ENCODE peak calls at places on chromosomes 7 and 10, in four cellular contexts. D is SJSA1, Q is heart left ventricle, B is mesendoderm. R is an unnamed sample.

GRCh38 chr7:12719141-12719919 is 31.9 kb downstream of the ARL4A start:
- DNase-seq in D (no peak), Q (no peak), B (no peak), R (no peak)

GRCh38 chr10:114349505-114350211 is 54.6 kb downstream of the AFAP1L2 start:
- DNase-seq in D (no peak), Q (peak; percentile 37), B (no peak), R (no peak)

GRCh38 chr7:70741666-70742065 is 390.3 kb upstream of the GALNT17 start:
- DNase-seq in D (no peak), Q (no peak), B (no peak), R (no peak)

GRCh38 chr10:11345224-11346054 is 266.0 kb downstream of the USP6NL start:
- DNase-seq in D (no peak), Q (no peak), B (peak; percentile 96), R (peak; percentile 61)

GRCh38 chr10:114077815-114078219 is 34.2 kb downstream of the ADRB1 start:
- DNase-seq in D (no peak), Q (no peak), B (peak; percentile 77), R (no peak)

GRCh38 chr7:131581241-131582157 is 25.1 kb upstream of the PODXL start:
- DNase-seq in D (no peak), Q (peak; percentile 86), B (no peak), R (no peak)

GRCh38 chr10:101207026-101207425 is 22.2 kb downstream of the LBX1 start:
- DNase-seq in D (no peak), Q (no peak), B (no peak), R (no peak)

GRCh38 chr7:80632074-80632473 is 6.4 kb upstream of the CD36 start:
- DNase-seq in D (no peak), Q (no peak), B (no peak), R (no peak)

GRCh38 chr7:47404005-47404404 is 177.9 kb downstream of the TNS3 start:
- DNase-seq in D (no peak), Q (no peak), B (no peak), R (no peak)

GRCh38 chr10:53536322-53536721 is 763.7 kb upstream of the MBL2 start:
- DNase-seq in D (no peak), Q (no peak), B (no peak), R (no peak)

GRCh38 chr7:128394904-128395496 is 14.8 kb downstream of the IMPDH1 start:
- DNase-seq in D (no peak), Q (no peak), B (no peak), R (no peak)

GRCh38 chr7:105493928-105494325 is 28.1 kb downstream of the PUS7 start:
- DNase-seq in D (peak; percentile 81), Q (no peak), B (no peak), R (no peak)

GRCh38 chr10:24894728-24895127 is 57.7 kb downstream of the PRTFDC1 start:
- DNase-seq in D (no peak), Q (no peak), B (no peak), R (no peak)

GRCh38 chr10:89615105-89615504 is 29.9 kb downstream of the PANK1 start:
- DNase-seq in D (no peak), Q (no peak), B (no peak), R (no peak)

GRCh38 chr7:78993341-78993740 is 460.1 kb downstream of the MAGI2 start:
- DNase-seq in D (no peak), Q (no peak), B (no peak), R (no peak)

GRCh38 chr10:61643316-61643751 is 19.4 kb upstream of the CABCOCO1 start:
- DNase-seq in D (no peak), Q (no peak), B (peak; percentile 28), R (no peak)

GRCh38 chr10:7988985-7989384 is 65.5 kb upstream of the GATA3 start:
- DNase-seq in D (no peak), Q (no peak), B (peak; percentile 48), R (no peak)

GRCh38 chr7:129671276-129671675 is 59.8 kb downstream of the NRF1 start:
- DNase-seq in D (no peak), Q (no peak), B (no peak), R (no peak)

GRCh38 chr10:117221156-117221711 is 19.7 kb upstream of the SLC18A2 start:
- DNase-seq in D (no peak), Q (no peak), B (peak; percentile 73), R (peak; percentile 69)

GRCh38 chr7:463362-464176 is 56.1 kb downstream of the PDGFA start:
- DNase-seq in D (no peak), Q (peak; percentile 15), B (no peak), R (no peak)

GRCh38 chr10:58573970-58574538 is 61.4 kb downstream of the BICC1 start:
- DNase-seq in D (no peak), Q (no peak), B (no peak), R (no peak)

GRCh38 chr7:158772916-158773315 is 56.4 kb downstream of the ESYT2 start:
- DNase-seq in D (no peak), Q (no peak), B (no peak), R (no peak)

GRCh38 chr7:618539-619355 is 99.1 kb upstream of the PDGFA start:
- DNase-seq in D (no peak), Q (no peak), B (no peak), R (no peak)

GRCh38 chr10:77236700-77237099 is 400.9 kb downstream of the KCNMA1 start:
- DNase-seq in D (no peak), Q (no peak), B (no peak), R (no peak)

GRCh38 chr7:76165973-76166403 is 35.7 kb upstream of the SRRM3 start:
- DNase-seq in D (no peak), Q (no peak), B (no peak), R (no peak)
- H3K4me3 ChIP-seq in D (peak overlapping the region; percentile 33), Q (peak overlapping the region; percentile 76), B (no peak overlapping the region), R (peak overlapping the region; percentile 67)

GRCh38 chr7:99038086-99038855 is 105.6 kb downstream of the SMURF1 start:
- DNase-seq in D (no peak), Q (no peak), B (no peak), R (no peak)
- H3K4me3 ChIP-seq in D (no peak overlapping the region), Q (no peak overlapping the region), B (no peak overlapping the region), R (no peak overlapping the region)

GRCh38 chr10:103552856-103553742 is 59.6 kb downstream of the NEURL1 start:
- DNase-seq in D (no peak), Q (no peak), B (no peak), R (no peak)

GRCh38 chr10:103553743-103554487 is 60.4 kb downstream of the NEURL1 start:
- DNase-seq in D (no peak), Q (no peak), B (no peak), R (no peak)

GRCh38 chr10:103550229-103550628 is 56.7 kb downstream of the NEURL1 start:
- DNase-seq in D (no peak), Q (no peak), B (no peak), R (no peak)

GRCh38 chr10:103549349-103549685 is 55.8 kb downstream of the NEURL1 start:
- DNase-seq in D (no peak), Q (no peak), B (no peak), R (no peak)

DNA sequence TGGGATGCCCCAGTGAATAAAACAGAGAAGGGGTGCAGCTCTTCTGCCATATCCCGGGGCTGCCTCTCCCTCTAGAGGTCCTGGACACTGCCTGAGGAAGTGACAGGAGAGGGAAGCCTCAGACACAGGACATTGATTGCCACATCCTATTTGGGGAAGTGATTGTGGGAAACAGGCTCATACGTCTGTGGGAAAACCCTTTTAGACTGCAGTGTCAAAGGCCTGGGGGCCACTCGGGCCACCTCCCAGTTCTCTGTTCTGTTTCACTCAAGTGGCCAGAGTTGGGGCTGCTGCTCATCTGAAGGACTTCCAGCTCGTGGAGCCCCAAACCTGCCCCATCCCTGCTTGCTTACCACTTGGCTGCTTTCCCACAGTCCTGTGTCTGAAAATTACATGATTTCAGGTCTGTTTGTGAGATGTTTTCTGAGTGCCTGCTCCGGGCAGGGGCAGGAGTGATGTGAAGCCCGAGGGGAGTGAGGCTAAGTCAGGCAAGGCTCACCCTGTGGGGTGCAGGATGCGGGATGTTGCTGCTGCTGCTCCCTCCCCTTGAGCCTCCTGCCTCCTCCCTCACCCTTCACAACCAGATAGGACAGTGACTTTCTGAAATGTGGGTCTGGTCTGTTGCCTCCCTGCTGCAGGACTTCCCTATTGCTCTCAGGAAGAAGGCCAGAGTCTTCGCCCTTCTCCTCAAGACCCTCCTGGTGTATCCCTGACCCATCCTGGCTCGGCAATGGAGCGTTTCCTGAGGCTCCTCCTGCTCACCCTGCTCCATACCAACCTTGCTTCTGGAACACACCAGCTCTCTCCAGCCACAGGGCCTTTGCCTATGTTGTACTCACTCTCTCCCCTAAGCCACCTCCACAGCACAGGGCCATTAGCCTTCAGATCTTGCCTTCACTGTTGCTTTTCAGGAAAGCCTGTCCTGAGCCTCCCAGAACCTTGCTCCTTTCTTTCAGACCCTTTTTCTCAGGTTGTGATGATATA is 58.4 kb downstream of the NEURL1 start:
- DNase-seq in D (no peak), Q (no peak), B (no peak), R (no peak)
- H3K4me3 ChIP-seq in D (no peak overlapping the region), Q (no peak overlapping the region), B (no peak overlapping the region), R (no peak overlapping the region)

GRCh38 chr10:2852574-2853323 is 214.6 kb upstream of the PFKP start:
- DNase-seq in D (no peak), Q (no peak), B (no peak), R (no peak)
- H3K4me3 ChIP-seq in D (no peak overlapping the region), Q (no peak overlapping the region), B (no peak overlapping the region), R (no peak overlapping the region)

GRCh38 chr7:74290590-74290950 is 1.4 kb downstream of the CLIP2 start:
- DNase-seq in D (no peak), Q (no peak), B (no peak), R (no peak)

GRCh38 chr7:74290999-74291441 is 1.8 kb downstream of the CLIP2 start:
- DNase-seq in D (no peak), Q (no peak), B (no peak), R (no peak)

GRCh38 chr7:74289660-74290589 is 718 bp downstream of the CLIP2 start:
- DNase-seq in D (peak; percentile 59), Q (peak; percentile 46), B (no peak), R (no peak)

GRCh38 chr7:74292757-74293576 is 3.8 kb downstream of the CLIP2 start:
- DNase-seq in D (no peak), Q (no peak), B (no peak), R (peak; percentile 63)

DNA sequence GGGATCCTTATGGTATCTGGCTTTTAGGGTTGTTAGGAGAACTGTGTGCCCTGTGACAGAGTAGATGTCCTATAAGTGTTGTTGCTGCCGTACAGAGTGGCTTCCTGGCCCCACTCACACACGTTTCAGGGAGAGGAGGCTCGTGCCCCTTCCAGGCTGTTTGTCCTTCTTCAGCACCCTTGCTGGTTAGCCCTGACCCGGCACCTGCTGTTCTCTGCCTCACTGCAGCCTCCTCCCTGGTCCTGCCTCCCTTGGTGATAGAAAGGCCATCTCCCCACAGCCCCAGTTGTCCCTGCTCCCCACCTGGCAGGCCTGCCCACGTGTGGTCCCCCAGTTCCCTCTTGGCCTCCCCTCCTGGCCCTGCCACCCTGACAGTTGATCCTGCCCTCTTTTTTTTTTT is 2.3 kb downstream of the CLIP2 start:
- DNase-seq in D (no peak), Q (no peak), B (no peak), R (no peak)
- H3K4me3 ChIP-seq in D (no peak overlapping the region), Q (no peak overlapping the region), B (no peak overlapping the region), R (no peak overlapping the region)